ENCODE peak calls at places on chromosome 16, in four cellular contexts. Q is CD8-positive, alpha-beta T cell; K is mesothelial cell of epicardium; A is Panc1. E is an unnamed sample.

GRCh38 chr16:57601801-57602478 is 26.5 kb upstream of the ADGRG1 start:
- DNase-seq in A (no peak), Q (peak; percentile 51), K (no peak), E (peak; percentile 50)

GRCh38 chr16:24138024-24138423 is 118.1 kb upstream of the CACNG3 start:
- DNase-seq in A (no peak), K (no peak), Q (no peak), E (no peak)

GRCh38 chr16:637081-638018 is 1.2 kb upstream of the METTL26 start:
- DNase-seq in A (no peak), K (no peak), Q (peak; percentile 85), E (no peak)

GRCh38 chr16:1159973-1160772 is 7.3 kb downstream of the CACNA1H start:
- DNase-seq in A (no peak), Q (no peak), K (peak; percentile 56), E (no peak)

GRCh38 chr16:86050111-86050510 is 151.1 kb downstream of the IRF8 start:
- DNase-seq in K (no peak), A (no peak), Q (no peak), E (no peak)

GRCh38 chr16:83899272-83899897 is 470 bp downstream of the MLYCD start:
- DNase-seq in A (no peak), K (no peak), Q (peak; percentile 22), E (peak; percentile 43)

GRCh38 chr16:27029525-27029924 is 37.2 kb upstream of the C16orf82 start:
- DNase-seq in A (no peak), Q (no peak), K (no peak), E (no peak)

GRCh38 chr16:3601614-3602319 is 9.6 kb downstream of the SLX4 start:
- DNase-seq in K (no peak), A (no peak), Q (no peak), E (no peak)

GRCh38 chr16:46673320-46674013 is 15.5 kb downstream of the VPS35 start:
- DNase-seq in Q (peak; percentile 45), A (no peak), K (peak; percentile 21), E (no peak)

GRCh38 chr16:85072947-85073346 is 39.3 kb downstream of the CIBAR2 start:
- DNase-seq in Q (no peak), A (no peak), K (no peak), E (no peak)

GRCh38 chr16:85171809-85172464 is 59.7 kb upstream of the CIBAR2 start:
- DNase-seq in A (no peak), Q (no peak), K (no peak), E (no peak)

GRCh38 chr16:28876973-28877641 is 1.2 kb upstream of the ATP2A1 start:
- DNase-seq in K (no peak), Q (no peak), A (no peak), E (no peak)

GRCh38 chr16:78258651-78259050 is 159.2 kb downstream of the WWOX start:
- DNase-seq in Q (no peak), A (no peak), K (no peak), E (no peak)

GRCh38 chr16:56203052-56203451 is 11.8 kb downstream of the GNAO1 start:
- DNase-seq in K (no peak), A (no peak), Q (peak; percentile 28), E (no peak)

GRCh38 chr16:52547001-52547833 is at the start of gene TOX3:
- DNase-seq in K (peak; percentile 23), Q (no peak), A (no peak), E (no peak)

GRCh38 chr16:85173981-85174751 is 61.9 kb upstream of the CIBAR2 start:
- DNase-seq in K (no peak), Q (no peak), A (peak; percentile 24), E (no peak)

GRCh38 chr16:4637501-4638166 is 13.0 kb downstream of the MGRN1 start:
- DNase-seq in A (no peak), Q (no peak), K (no peak), E (no peak)

GRCh38 chr16:87832759-87833502 is 36.4 kb downstream of the SLC7A5 start:
- DNase-seq in K (no peak), Q (peak; percentile 11), A (no peak), E (no peak)

GRCh38 chr16:82824408-82824807 is 197.6 kb downstream of the CDH13 start:
- DNase-seq in A (no peak), Q (no peak), K (no peak), E (no peak)

GRCh38 chr16:85838381-85838780 is 38.9 kb downstream of the COX4I1 start:
- DNase-seq in K (no peak), Q (no peak), A (no peak), E (no peak)

GRCh38 chr16:80526418-80527061 is 14.3 kb upstream of the DYNLRB2 start:
- DNase-seq in K (no peak), Q (peak; percentile 58), A (no peak), E (peak; percentile 35)

GRCh38 chr16:56947604-56947995 is 14.2 kb upstream of the CETP start:
- DNase-seq in Q (no peak), K (no peak), A (no peak), E (no peak)

GRCh38 chr16:84919267-84919666 is 92.1 kb downstream of the ZDHHC7 start:
- DNase-seq in K (no peak), Q (no peak), A (no peak), E (no peak)

GRCh38 chr16:67723940-67724339 is 4.8 kb upstream of the GFOD2 start:
- DNase-seq in K (no peak), Q (no peak), A (no peak), E (no peak)

GRCh38 chr16:67720236-67720635 is 1.1 kb upstream of the GFOD2 start:
- DNase-seq in A (no peak), K (no peak), Q (no peak), E (no peak)

GRCh38 chr16:67726106-67727034 is 7.3 kb upstream of the GFOD2 start:
- DNase-seq in Q (no peak), A (no peak), K (no peak), E (no peak)

GRCh38 chr16:67719778-67720144 is 645 bp upstream of the GFOD2 start:
- DNase-seq in A (no peak), Q (peak; percentile 9), K (no peak), E (peak; percentile 22)

DNA sequence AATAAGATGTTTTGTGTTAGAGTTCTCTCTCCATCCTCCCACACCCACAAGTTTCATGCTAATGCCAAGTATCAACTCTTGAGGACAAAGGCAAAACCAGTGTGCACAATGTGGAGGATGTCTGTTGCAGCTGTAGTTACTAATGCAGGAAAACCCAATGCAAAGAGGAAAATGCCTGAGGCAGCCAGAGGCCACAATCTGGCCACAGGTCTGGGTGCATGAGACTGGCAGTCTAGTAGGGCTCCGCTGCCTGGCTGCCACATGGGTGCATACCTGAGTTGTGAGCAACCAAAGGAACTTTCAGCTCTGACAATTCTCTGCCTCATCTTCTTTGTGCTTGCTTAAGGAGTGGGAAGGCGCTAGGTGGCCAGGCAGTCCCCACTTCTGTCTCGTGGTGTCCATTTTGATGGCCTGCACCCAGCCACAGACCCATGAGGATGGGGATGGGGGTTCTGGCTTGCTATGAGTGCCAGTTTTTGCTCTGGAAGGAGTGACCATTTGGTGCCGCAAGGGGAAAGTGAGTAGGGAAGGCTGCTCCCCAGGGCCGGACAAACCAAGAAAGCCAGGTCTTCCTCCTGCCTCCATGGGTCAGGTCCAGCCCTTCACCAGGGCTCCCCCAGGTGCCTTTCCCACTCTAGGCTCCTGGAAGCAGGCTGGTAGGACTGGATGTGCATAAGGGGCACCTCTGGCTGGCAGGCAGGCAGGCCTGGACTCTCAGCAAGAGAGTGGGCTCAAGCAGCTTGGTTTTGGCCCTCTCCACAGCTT is 4.2 kb upstream of the GFOD2 start:
- DNase-seq in Q (no peak), K (no peak), A (no peak), E (no peak)
- TF ChIP-seq CTCF in Q (no peak), K (no peak), A (no peak), E (no peak)

DNA sequence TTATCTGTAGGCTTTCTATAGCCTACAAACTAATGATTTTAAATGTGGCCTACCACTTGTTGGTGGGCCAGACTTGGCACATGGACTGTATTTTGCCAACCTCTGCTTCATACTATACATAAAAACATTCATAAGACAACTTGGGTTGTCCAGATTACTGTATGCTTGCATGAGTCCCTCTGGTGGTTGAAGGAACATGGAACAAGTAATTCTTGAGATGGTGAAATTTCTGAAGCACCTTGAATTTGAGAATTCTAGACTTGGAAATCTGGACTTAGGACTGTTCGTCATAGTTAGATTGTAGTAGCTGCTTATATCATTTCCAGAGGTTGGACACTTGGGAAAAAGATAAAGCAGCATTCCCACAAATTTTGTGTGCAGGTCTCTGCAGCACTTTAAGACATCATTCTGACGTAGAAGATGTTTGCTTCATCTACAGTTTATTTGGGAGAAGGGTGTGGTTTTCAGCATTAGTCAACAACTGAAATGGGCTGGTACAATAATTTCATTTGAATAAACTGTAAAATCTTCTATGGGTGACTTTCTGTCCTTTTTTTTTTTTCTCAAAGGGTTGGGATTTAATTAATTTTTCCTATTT is 31.2 kb downstream of the NFATC3 start:
- DNase-seq in A (peak; percentile 5), K (no peak), Q (no peak), E (no peak)
- TF ChIP-seq CTCF in A (no peak), K (peak; percentile 47), Q (peak; percentile 77), E (peak; percentile 68)

DNA sequence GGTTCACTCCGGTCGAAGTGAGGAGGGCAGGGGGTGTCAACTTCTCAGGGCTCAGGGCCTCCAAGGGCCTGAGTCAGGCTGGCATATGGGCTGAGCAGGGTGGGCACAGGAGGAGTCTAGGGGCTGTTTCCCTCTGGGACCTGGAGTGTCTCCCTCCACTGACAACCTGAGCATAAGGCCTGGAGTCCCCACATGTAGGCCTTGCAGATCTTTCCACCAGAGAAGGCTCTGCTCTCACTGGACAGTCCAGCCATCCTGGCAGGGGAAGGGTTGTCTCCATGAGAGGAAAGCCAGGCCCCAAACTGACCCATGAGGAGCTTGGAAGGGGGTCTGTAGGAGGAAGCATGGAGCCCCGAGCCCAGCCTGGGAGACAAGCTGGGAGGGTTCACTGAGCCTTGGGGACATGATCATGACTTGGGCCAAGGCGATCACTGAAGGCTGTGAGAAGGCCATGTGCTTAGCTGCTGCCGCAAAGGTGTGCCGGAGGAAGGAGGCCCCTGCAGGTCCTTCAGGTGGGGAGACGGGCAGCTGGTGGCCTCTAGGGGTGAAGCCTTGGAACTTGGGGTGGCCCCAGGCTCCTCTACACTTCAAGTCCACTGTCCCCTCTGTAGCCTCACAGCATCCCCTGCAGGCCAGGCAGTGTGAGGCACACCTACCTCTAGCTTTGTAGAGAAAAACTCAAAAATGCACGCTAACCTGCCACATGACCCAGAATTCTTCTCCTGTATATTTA is 9.9 kb downstream of the CMTM2 start:
- DNase-seq in A (no peak), K (no peak), Q (peak; percentile 62), E (peak; percentile 60)
- TF ChIP-seq CTCF in A (peak; percentile 73), K (no peak), Q (peak; percentile 71), E (peak; percentile 86)

GRCh38 chr16:30728321-30728720 is 19.9 kb upstream of the PHKG2 start:
- DNase-seq in Q (no peak), K (no peak), A (no peak), E (no peak)
- TF ChIP-seq CTCF in Q (no peak), K (no peak), A (no peak), E (no peak)

GRCh38 chr16:48833461-48833860 is 223.5 kb upstream of the N4BP1 start:
- DNase-seq in A (no peak), Q (no peak), K (no peak), E (no peak)

GRCh38 chr16:48834576-48834975 is 224.6 kb upstream of the N4BP1 start:
- DNase-seq in A (no peak), Q (no peak), K (no peak), E (no peak)

GRCh38 chr16:48829911-48830310 is 219.9 kb upstream of the N4BP1 start:
- DNase-seq in Q (no peak), A (no peak), K (no peak), E (no peak)

GRCh38 chr16:48829361-48829760 is 219.4 kb upstream of the N4BP1 start:
- DNase-seq in Q (no peak), A (no peak), K (no peak), E (no peak)

GRCh38 chr16:48831081-48831722 is 221.2 kb upstream of the N4BP1 start:
- DNase-seq in A (no peak), Q (no peak), K (no peak), E (no peak)
- TF ChIP-seq CTCF in A (peak; percentile 30), Q (no peak), K (peak; percentile 61), E (no peak)